ENCODE peak calls at places on chromosomes 4 and X, in six cellular contexts. One of them, this sample, is unnamed.

GRCh38 chrX:43866423-43866822 is 15.8 kb downstream of the MAOB start:
- DNase-seq in AG09309: no peak
- DNase-seq in activated naive CD8-positive, alpha-beta T cell treated with anti-CD3 and anti-CD28 coated beads, Interleukin-2, amount 10 ng/mL, durations not matched to agents 7 days and 5 days: no peak
- DNase-seq in neural crest cell: no peak
- DNase-seq in A549: no peak
- DNase-seq in ELF-1: no peak
- DNase-seq in this sample: no peak

GRCh38 chr4:37685211-37685725 is 908 bp downstream of the RELL1 start:
- DNase-seq in AG09309: peak
- DNase-seq in activated naive CD8-positive, alpha-beta T cell treated with anti-CD3 and anti-CD28 coated beads, Interleukin-2, amount 10 ng/mL, durations not matched to agents 7 days and 5 days: peak
- DNase-seq in neural crest cell: no peak
- DNase-seq in A549: no peak
- DNase-seq in ELF-1: peak
- DNase-seq in this sample: peak

GRCh38 chrX:124573458-124573857 is 227.1 kb downstream of the SH2D1A start:
- DNase-seq in AG09309: no peak
- DNase-seq in activated naive CD8-positive, alpha-beta T cell treated with anti-CD3 and anti-CD28 coated beads, Interleukin-2, amount 10 ng/mL, durations not matched to agents 7 days and 5 days: no peak
- DNase-seq in neural crest cell: no peak
- DNase-seq in A549: no peak
- DNase-seq in ELF-1: no peak
- DNase-seq in this sample: no peak

GRCh38 chr4:52751349-52751911 is at the start of gene ERVMER34-1:
- DNase-seq in AG09309: no peak
- DNase-seq in activated naive CD8-positive, alpha-beta T cell treated with anti-CD3 and anti-CD28 coated beads, Interleukin-2, amount 10 ng/mL, durations not matched to agents 7 days and 5 days: no peak
- DNase-seq in neural crest cell: peak
- DNase-seq in A549: peak
- DNase-seq in ELF-1: peak
- DNase-seq in this sample: no peak

GRCh38 chrX:20951016-20951795 is 423.0 kb upstream of the CNKSR2 start:
- DNase-seq in AG09309: no peak
- DNase-seq in activated naive CD8-positive, alpha-beta T cell treated with anti-CD3 and anti-CD28 coated beads, Interleukin-2, amount 10 ng/mL, durations not matched to agents 7 days and 5 days: no peak
- DNase-seq in neural crest cell: no peak
- DNase-seq in A549: no peak
- DNase-seq in ELF-1: peak
- DNase-seq in this sample: no peak

GRCh38 chr4:183828125-183828524 is 77.0 kb upstream of the STOX2 start:
- DNase-seq in AG09309: no peak
- DNase-seq in activated naive CD8-positive, alpha-beta T cell treated with anti-CD3 and anti-CD28 coated beads, Interleukin-2, amount 10 ng/mL, durations not matched to agents 7 days and 5 days: no peak
- DNase-seq in neural crest cell: no peak
- DNase-seq in A549: no peak
- DNase-seq in ELF-1: no peak
- DNase-seq in this sample: no peak

GRCh38 chr4:101346312-101346561 is 1.1 kb downstream of the PPP3CA start:
- DNase-seq in AG09309: no peak
- DNase-seq in activated naive CD8-positive, alpha-beta T cell treated with anti-CD3 and anti-CD28 coated beads, Interleukin-2, amount 10 ng/mL, durations not matched to agents 7 days and 5 days: peak
- DNase-seq in neural crest cell: no peak
- DNase-seq in A549: no peak
- DNase-seq in ELF-1: no peak
- DNase-seq in this sample: no peak

GRCh38 chr4:155944516-155944915 is 9.2 kb downstream of the CTSO start:
- DNase-seq in AG09309: no peak
- DNase-seq in activated naive CD8-positive, alpha-beta T cell treated with anti-CD3 and anti-CD28 coated beads, Interleukin-2, amount 10 ng/mL, durations not matched to agents 7 days and 5 days: no peak
- DNase-seq in neural crest cell: no peak
- DNase-seq in A549: no peak
- DNase-seq in ELF-1: no peak
- DNase-seq in this sample: no peak

GRCh38 chr4:86594559-86595425 is 677 bp downstream of the PTPN13 start:
- DNase-seq in AG09309: peak
- DNase-seq in activated naive CD8-positive, alpha-beta T cell treated with anti-CD3 and anti-CD28 coated beads, Interleukin-2, amount 10 ng/mL, durations not matched to agents 7 days and 5 days: peak
- DNase-seq in neural crest cell: no peak
- DNase-seq in A549: peak
- DNase-seq in ELF-1: peak
- DNase-seq in this sample: peak

GRCh38 chrX:150690126-150690525 is 3.1 kb upstream of the MTMR1 start:
- DNase-seq in AG09309: peak
- DNase-seq in activated naive CD8-positive, alpha-beta T cell treated with anti-CD3 and anti-CD28 coated beads, Interleukin-2, amount 10 ng/mL, durations not matched to agents 7 days and 5 days: no peak
- DNase-seq in neural crest cell: no peak
- DNase-seq in A549: peak
- DNase-seq in ELF-1: no peak
- DNase-seq in this sample: peak

GRCh38 chr4:107654694-107655093 is 65.3 kb downstream of the PAPSS1 start:
- DNase-seq in AG09309: no peak
- DNase-seq in activated naive CD8-positive, alpha-beta T cell treated with anti-CD3 and anti-CD28 coated beads, Interleukin-2, amount 10 ng/mL, durations not matched to agents 7 days and 5 days: no peak
- DNase-seq in neural crest cell: peak
- DNase-seq in A549: peak
- DNase-seq in ELF-1: no peak
- DNase-seq in this sample: no peak

GRCh38 chr4:177519481-177520270 is 77.4 kb upstream of the AGA start:
- DNase-seq in AG09309: no peak
- DNase-seq in activated naive CD8-positive, alpha-beta T cell treated with anti-CD3 and anti-CD28 coated beads, Interleukin-2, amount 10 ng/mL, durations not matched to agents 7 days and 5 days: no peak
- DNase-seq in neural crest cell: no peak
- DNase-seq in A549: no peak
- DNase-seq in ELF-1: no peak
- DNase-seq in this sample: no peak

GRCh38 chr4:144902614-144903013 is 195.4 kb downstream of the ANAPC10 start:
- DNase-seq in AG09309: no peak
- DNase-seq in activated naive CD8-positive, alpha-beta T cell treated with anti-CD3 and anti-CD28 coated beads, Interleukin-2, amount 10 ng/mL, durations not matched to agents 7 days and 5 days: no peak
- DNase-seq in neural crest cell: no peak
- DNase-seq in A549: no peak
- DNase-seq in ELF-1: no peak
- DNase-seq in this sample: no peak

GRCh38 chrX:22800360-22800759 is 199.4 kb upstream of the DDX53 start:
- DNase-seq in AG09309: peak
- DNase-seq in activated naive CD8-positive, alpha-beta T cell treated with anti-CD3 and anti-CD28 coated beads, Interleukin-2, amount 10 ng/mL, durations not matched to agents 7 days and 5 days: no peak
- DNase-seq in neural crest cell: no peak
- DNase-seq in A549: peak
- DNase-seq in ELF-1: peak
- DNase-seq in this sample: peak

GRCh38 chr4:88567591-88567990 is 24.7 kb upstream of the HERC3 start:
- DNase-seq in AG09309: no peak
- DNase-seq in activated naive CD8-positive, alpha-beta T cell treated with anti-CD3 and anti-CD28 coated beads, Interleukin-2, amount 10 ng/mL, durations not matched to agents 7 days and 5 days: no peak
- DNase-seq in neural crest cell: no peak
- DNase-seq in A549: no peak
- DNase-seq in ELF-1: no peak
- DNase-seq in this sample: no peak

This sample was measured in BJ.